ENCODE peak calls at places on chromosomes 6 and 20, in nine cellular contexts. One of them, this sample, is unnamed.

GRCh38 chr6:45655630-45656422 is 278.1 kb upstream of the SUPT3H start:
- DNase-seq in NB4: no peak
- DNase-seq in heart left ventricle: no peak
- DNase-seq in SJSA1: peak
- DNase-seq in GM06990: no peak
- DNase-seq in CD4-positive, CD25-positive, alpha-beta regulatory T cell: no peak
- DNase-seq in tibial artery: no peak
- DNase-seq in AG04450: peak
- DNase-seq in astrocyte of the cerebellum: peak
- DNase-seq in this sample: no peak

GRCh38 chr20:16713056-16713455 is 16.8 kb upstream of the SNRPB2 start:
- DNase-seq in NB4: peak
- DNase-seq in heart left ventricle: no peak
- DNase-seq in SJSA1: no peak
- DNase-seq in GM06990: no peak
- DNase-seq in CD4-positive, CD25-positive, alpha-beta regulatory T cell: no peak
- DNase-seq in tibial artery: no peak
- DNase-seq in AG04450: no peak
- DNase-seq in astrocyte of the cerebellum: no peak
- DNase-seq in this sample: no peak

GRCh38 chr6:85600713-85601313 is 7.2 kb upstream of the SNX14 start:
- DNase-seq in NB4: no peak
- DNase-seq in heart left ventricle: no peak
- DNase-seq in SJSA1: no peak
- DNase-seq in GM06990: no peak
- DNase-seq in CD4-positive, CD25-positive, alpha-beta regulatory T cell: no peak
- DNase-seq in tibial artery: no peak
- DNase-seq in AG04450: no peak
- DNase-seq in astrocyte of the cerebellum: no peak
- DNase-seq in this sample: no peak

GRCh38 chr20:11553603-11554002 is 364.1 kb upstream of the BTBD3 start:
- DNase-seq in NB4: peak
- DNase-seq in heart left ventricle: no peak
- DNase-seq in SJSA1: no peak
- DNase-seq in GM06990: no peak
- DNase-seq in CD4-positive, CD25-positive, alpha-beta regulatory T cell: no peak
- DNase-seq in tibial artery: no peak
- DNase-seq in AG04450: no peak
- DNase-seq in astrocyte of the cerebellum: no peak
- DNase-seq in this sample: no peak

GRCh38 chr20:44171775-44172571 is 15.0 kb downstream of the JPH2 start:
- DNase-seq in NB4: no peak
- DNase-seq in heart left ventricle: no peak
- DNase-seq in SJSA1: no peak
- DNase-seq in GM06990: no peak
- DNase-seq in CD4-positive, CD25-positive, alpha-beta regulatory T cell: no peak
- DNase-seq in tibial artery: no peak
- DNase-seq in AG04450: no peak
- DNase-seq in astrocyte of the cerebellum: no peak
- DNase-seq in this sample: no peak

GRCh38 chr6:149166747-149167146 is 150.8 kb upstream of the TAB2 start:
- DNase-seq in NB4: no peak
- DNase-seq in heart left ventricle: no peak
- DNase-seq in SJSA1: no peak
- DNase-seq in GM06990: no peak
- DNase-seq in CD4-positive, CD25-positive, alpha-beta regulatory T cell: no peak
- DNase-seq in tibial artery: no peak
- DNase-seq in AG04450: no peak
- DNase-seq in astrocyte of the cerebellum: peak
- DNase-seq in this sample: no peak

GRCh38 chr20:62977613-62978558 is 25.4 kb downstream of the SLC17A9 start:
- DNase-seq in NB4: peak
- DNase-seq in heart left ventricle: no peak
- DNase-seq in SJSA1: no peak
- DNase-seq in GM06990: peak
- DNase-seq in CD4-positive, CD25-positive, alpha-beta regulatory T cell: peak
- DNase-seq in tibial artery: no peak
- DNase-seq in AG04450: no peak
- DNase-seq in astrocyte of the cerebellum: no peak
- DNase-seq in this sample: no peak

GRCh38 chr20:46631212-46631869 is 19.9 kb downstream of the SLC13A3 start:
- DNase-seq in NB4: peak
- DNase-seq in heart left ventricle: no peak
- DNase-seq in SJSA1: no peak
- DNase-seq in GM06990: no peak
- DNase-seq in CD4-positive, CD25-positive, alpha-beta regulatory T cell: no peak
- DNase-seq in tibial artery: no peak
- DNase-seq in AG04450: no peak
- DNase-seq in astrocyte of the cerebellum: no peak
- DNase-seq in this sample: no peak

GRCh38 chr6:157107915-157108651 is 215.2 kb downstream of the TMEM242 start:
- DNase-seq in NB4: no peak
- DNase-seq in heart left ventricle: no peak
- DNase-seq in SJSA1: no peak
- DNase-seq in GM06990: no peak
- DNase-seq in CD4-positive, CD25-positive, alpha-beta regulatory T cell: no peak
- DNase-seq in tibial artery: no peak
- DNase-seq in AG04450: peak
- DNase-seq in astrocyte of the cerebellum: peak
- DNase-seq in this sample: no peak

GRCh38 chr20:22623211-22623610 is 38.8 kb upstream of the FOXA2 start:
- DNase-seq in NB4: no peak
- DNase-seq in heart left ventricle: no peak
- DNase-seq in SJSA1: no peak
- DNase-seq in GM06990: no peak
- DNase-seq in CD4-positive, CD25-positive, alpha-beta regulatory T cell: no peak
- DNase-seq in tibial artery: no peak
- DNase-seq in AG04450: no peak
- DNase-seq in astrocyte of the cerebellum: no peak
- DNase-seq in this sample: no peak

GRCh38 chr6:2477723-2478122 is 232.3 kb upstream of the GMDS start:
- DNase-seq in NB4: no peak
- DNase-seq in heart left ventricle: no peak
- DNase-seq in SJSA1: no peak
- DNase-seq in GM06990: no peak
- DNase-seq in CD4-positive, CD25-positive, alpha-beta regulatory T cell: no peak
- DNase-seq in tibial artery: no peak
- DNase-seq in AG04450: no peak
- DNase-seq in astrocyte of the cerebellum: no peak
- DNase-seq in this sample: no peak

GRCh38 chr6:71721642-71722041 is 164.7 kb upstream of the RIMS1 start:
- DNase-seq in NB4: no peak
- DNase-seq in heart left ventricle: peak
- DNase-seq in SJSA1: no peak
- DNase-seq in GM06990: no peak
- DNase-seq in CD4-positive, CD25-positive, alpha-beta regulatory T cell: no peak
- DNase-seq in tibial artery: peak
- DNase-seq in AG04450: no peak
- DNase-seq in astrocyte of the cerebellum: peak
- DNase-seq in this sample: no peak

GRCh38 chr6:150058231-150058792 is 10.6 kb downstream of the ULBP3 start:
- DNase-seq in NB4: no peak
- DNase-seq in heart left ventricle: no peak
- DNase-seq in SJSA1: no peak
- DNase-seq in GM06990: no peak
- DNase-seq in CD4-positive, CD25-positive, alpha-beta regulatory T cell: no peak
- DNase-seq in tibial artery: no peak
- DNase-seq in AG04450: no peak
- DNase-seq in astrocyte of the cerebellum: no peak
- DNase-seq in this sample: no peak

GRCh38 chr6:135920689-135921088 is 69.2 kb downstream of the PDE7B start:
- DNase-seq in NB4: no peak
- DNase-seq in heart left ventricle: no peak
- DNase-seq in SJSA1: peak
- DNase-seq in GM06990: no peak
- DNase-seq in CD4-positive, CD25-positive, alpha-beta regulatory T cell: no peak
- DNase-seq in tibial artery: no peak
- DNase-seq in AG04450: no peak
- DNase-seq in astrocyte of the cerebellum: no peak
- DNase-seq in this sample: no peak

GRCh38 chr6:2021713-2022125 is 223.7 kb downstream of the GMDS start:
- DNase-seq in NB4: peak
- DNase-seq in heart left ventricle: peak
- DNase-seq in SJSA1: peak
- DNase-seq in GM06990: no peak
- DNase-seq in CD4-positive, CD25-positive, alpha-beta regulatory T cell: no peak
- DNase-seq in tibial artery: peak
- DNase-seq in AG04450: peak
- DNase-seq in astrocyte of the cerebellum: peak
- DNase-seq in this sample: peak

DNA sequence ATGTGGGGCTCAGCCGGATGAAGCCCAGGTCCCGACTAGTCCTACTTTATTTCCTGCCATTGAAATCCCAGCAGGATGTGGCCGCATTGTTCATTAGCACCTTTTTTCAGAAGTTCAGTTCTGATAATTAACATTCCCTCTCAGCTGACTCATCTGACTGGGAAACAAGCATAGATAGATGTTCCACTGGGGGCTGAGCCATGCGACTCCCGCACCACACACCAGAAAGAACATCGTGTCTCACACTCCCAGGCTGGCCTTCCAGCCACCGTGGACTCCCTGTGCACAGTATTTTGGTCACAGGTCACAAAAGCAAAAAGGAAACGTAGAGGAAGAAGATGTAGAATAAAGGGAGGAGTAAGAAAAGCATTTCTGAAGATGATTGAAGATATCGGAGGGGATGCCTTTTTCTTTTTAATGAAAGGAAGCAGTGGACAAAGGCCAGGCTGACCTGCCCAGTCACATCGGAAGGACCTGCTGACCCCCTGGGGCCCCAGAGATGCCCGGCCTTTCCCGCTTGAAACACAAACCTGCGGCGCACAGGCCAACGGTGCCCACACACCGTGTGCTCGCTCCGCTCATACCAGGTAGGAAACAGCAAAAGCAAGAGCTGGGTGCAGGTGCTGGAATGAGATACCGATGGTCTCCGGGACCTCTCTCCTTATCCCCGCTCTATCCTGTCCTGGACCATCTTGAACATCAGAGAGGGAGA is 11.8 kb downstream of the RPS6KA2 start:
- DNase-seq in NB4: no peak
- DNase-seq in heart left ventricle: no peak
- DNase-seq in SJSA1: peak
- DNase-seq in GM06990: no peak
- DNase-seq in CD4-positive, CD25-positive, alpha-beta regulatory T cell: no peak
- DNase-seq in tibial artery: no peak
- DNase-seq in AG04450: no peak
- DNase-seq in astrocyte of the cerebellum: no peak
- DNase-seq in this sample: peak
- H3K4me3 ChIP-seq in NB4: no peak
- H3K4me3 ChIP-seq in heart left ventricle: no peak
- H3K4me3 ChIP-seq in SJSA1: no peak
- H3K4me3 ChIP-seq in GM06990: no peak
- H3K4me3 ChIP-seq in CD4-positive, CD25-positive, alpha-beta regulatory T cell: no peak
- H3K4me3 ChIP-seq in tibial artery: no peak
- H3K4me3 ChIP-seq in AG04450: no peak
- H3K4me3 ChIP-seq in astrocyte of the cerebellum: no peak
- H3K4me3 ChIP-seq in this sample: peak

GRCh38 chr6:108157972-108158441 is 7.8 kb upstream of the NR2E1 start:
- DNase-seq in NB4: no peak
- DNase-seq in heart left ventricle: no peak
- DNase-seq in SJSA1: no peak
- DNase-seq in GM06990: no peak
- DNase-seq in CD4-positive, CD25-positive, alpha-beta regulatory T cell: no peak
- DNase-seq in tibial artery: no peak
- DNase-seq in AG04450: no peak
- DNase-seq in astrocyte of the cerebellum: no peak
- DNase-seq in this sample: no peak
- H3K4me3 ChIP-seq in NB4: no peak
- H3K4me3 ChIP-seq in heart left ventricle: peak
- H3K4me3 ChIP-seq in SJSA1: no peak
- H3K4me3 ChIP-seq in GM06990: no peak
- H3K4me3 ChIP-seq in CD4-positive, CD25-positive, alpha-beta regulatory T cell: no peak
- H3K4me3 ChIP-seq in tibial artery: peak
- H3K4me3 ChIP-seq in AG04450: no peak
- H3K4me3 ChIP-seq in astrocyte of the cerebellum: no peak
- H3K4me3 ChIP-seq in this sample: peak

DNA sequence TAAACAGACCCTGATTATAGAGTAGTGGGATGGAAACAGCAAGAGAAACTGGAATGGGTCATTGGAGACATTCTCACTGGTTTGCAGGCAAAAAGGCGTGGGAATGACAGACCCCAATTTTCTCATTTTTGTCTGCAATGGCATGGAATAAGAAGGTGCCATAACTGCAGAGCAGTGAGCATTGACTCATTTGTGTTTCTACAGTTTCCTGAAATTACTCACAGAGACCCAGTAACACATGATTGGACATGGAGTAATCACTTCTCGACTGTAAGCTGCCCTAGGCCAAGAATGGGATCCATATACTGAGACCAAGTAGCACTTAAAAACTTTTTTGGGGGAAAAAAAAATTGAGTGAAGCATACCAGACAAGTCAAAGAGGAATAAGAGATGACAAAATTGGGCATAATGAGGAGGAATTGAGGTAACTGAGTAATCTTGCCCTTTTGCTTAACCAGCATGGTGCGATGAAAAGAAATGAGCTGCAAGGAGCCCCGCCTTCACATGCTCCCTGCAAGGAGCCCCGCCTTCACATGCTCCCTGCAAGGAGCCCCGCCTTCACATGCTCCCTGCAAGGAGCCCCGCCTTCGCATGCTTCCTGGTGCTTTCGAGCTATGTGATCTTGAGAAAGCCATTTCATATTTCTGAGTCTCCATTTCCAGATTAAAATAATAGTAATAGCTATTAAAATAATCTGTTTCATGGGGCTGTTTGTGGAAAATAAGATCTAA is 44.2 kb downstream of the NHSL1 start:
- DNase-seq in NB4: no peak
- DNase-seq in heart left ventricle: no peak
- DNase-seq in SJSA1: no peak
- DNase-seq in GM06990: peak
- DNase-seq in CD4-positive, CD25-positive, alpha-beta regulatory T cell: peak
- DNase-seq in tibial artery: no peak
- DNase-seq in AG04450: no peak
- DNase-seq in astrocyte of the cerebellum: no peak
- DNase-seq in this sample: no peak
- H3K4me3 ChIP-seq in NB4: no peak
- H3K4me3 ChIP-seq in heart left ventricle: no peak
- H3K4me3 ChIP-seq in SJSA1: no peak
- H3K4me3 ChIP-seq in GM06990: no peak
- H3K4me3 ChIP-seq in CD4-positive, CD25-positive, alpha-beta regulatory T cell: peak
- H3K4me3 ChIP-seq in tibial artery: no peak
- H3K4me3 ChIP-seq in AG04450: no peak
- H3K4me3 ChIP-seq in astrocyte of the cerebellum: no peak
- H3K4me3 ChIP-seq in this sample: no peak

DNA sequence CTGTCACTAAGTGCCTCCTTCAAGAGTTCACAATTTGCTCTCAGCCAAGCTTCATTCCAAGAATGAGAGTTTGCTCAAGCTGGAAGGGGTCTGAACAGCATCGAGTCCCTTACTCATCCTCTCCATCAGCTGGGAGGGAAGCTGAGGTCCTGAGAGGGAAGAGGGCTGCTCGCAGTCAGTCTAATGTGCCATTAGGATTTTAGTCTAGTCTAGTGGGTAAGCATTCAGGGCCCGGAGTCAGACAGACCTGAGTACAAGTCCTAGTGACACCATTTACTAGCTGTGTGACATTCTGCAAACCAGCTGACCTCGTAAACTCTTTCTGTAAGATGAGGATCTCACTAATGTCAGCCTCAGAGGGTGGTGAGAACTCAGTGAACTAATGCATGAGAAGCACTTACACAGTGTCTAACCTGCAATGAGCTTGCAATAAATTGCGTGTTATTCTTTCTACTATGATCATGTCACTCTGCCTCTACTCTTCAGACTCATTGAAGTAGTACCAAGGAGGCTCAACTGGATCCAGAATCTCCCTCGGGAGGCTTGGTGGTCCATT is 41.2 kb upstream of the ZNF831 start:
- DNase-seq in NB4: no peak
- DNase-seq in heart left ventricle: no peak
- DNase-seq in SJSA1: no peak
- DNase-seq in GM06990: no peak
- DNase-seq in CD4-positive, CD25-positive, alpha-beta regulatory T cell: no peak
- DNase-seq in tibial artery: no peak
- DNase-seq in AG04450: no peak
- DNase-seq in astrocyte of the cerebellum: no peak
- DNase-seq in this sample: no peak
- H3K4me3 ChIP-seq in NB4: no peak
- H3K4me3 ChIP-seq in heart left ventricle: no peak
- H3K4me3 ChIP-seq in SJSA1: no peak
- H3K4me3 ChIP-seq in GM06990: no peak
- H3K4me3 ChIP-seq in CD4-positive, CD25-positive, alpha-beta regulatory T cell: peak
- H3K4me3 ChIP-seq in tibial artery: no peak
- H3K4me3 ChIP-seq in AG04450: no peak
- H3K4me3 ChIP-seq in astrocyte of the cerebellum: no peak
- H3K4me3 ChIP-seq in this sample: no peak

This sample was measured in left ventricle myocardium inferior.